ENCODE peak calls at places on chromosomes 16 and 17, in five cellular contexts. One of them, this sample, is unnamed.

GRCh38 chr16:22220076-22220453 is 14.0 kb downstream of the EEF2K start:
- DNase-seq in tibial nerve: no peak
- DNase-seq in ovary: peak; percentile 62
- DNase-seq in transverse colon: peak; percentile 48
- DNase-seq in stomach: no peak
- DNase-seq in this sample: peak; percentile 69

GRCh38 chr16:48720266-48720665 is 110.3 kb upstream of the N4BP1 start:
- DNase-seq in tibial nerve: no peak
- DNase-seq in ovary: no peak
- DNase-seq in transverse colon: no peak
- DNase-seq in stomach: no peak
- DNase-seq in this sample: no peak

GRCh38 chr17:70144260-70144846 is 25.0 kb upstream of the KCNJ2 start:
- DNase-seq in tibial nerve: no peak
- DNase-seq in ovary: no peak
- DNase-seq in transverse colon: no peak
- DNase-seq in stomach: no peak
- DNase-seq in this sample: no peak

GRCh38 chr17:63402808-63403207 is 43.3 kb downstream of the CYB561 start:
- DNase-seq in tibial nerve: no peak
- DNase-seq in ovary: no peak
- DNase-seq in transverse colon: no peak
- DNase-seq in stomach: no peak
- DNase-seq in this sample: no peak

GRCh38 chr16:15033309-15033707 is 22.6 kb downstream of the NTAN1 start:
- DNase-seq in tibial nerve: no peak
- DNase-seq in ovary: no peak
- DNase-seq in transverse colon: peak; percentile 5
- DNase-seq in stomach: no peak
- DNase-seq in this sample: no peak

GRCh38 chr17:44314869-44315661 is 6.7 kb downstream of the RUNDC3A start:
- DNase-seq in tibial nerve: no peak
- DNase-seq in ovary: no peak
- DNase-seq in transverse colon: peak; percentile 25
- DNase-seq in stomach: peak; percentile 40
- DNase-seq in this sample: no peak

GRCh38 chr16:68332411-68333121 is 21.7 kb downstream of the PRMT7 start:
- DNase-seq in tibial nerve: peak; percentile 47
- DNase-seq in ovary: no peak
- DNase-seq in transverse colon: peak; percentile 37
- DNase-seq in stomach: no peak
- DNase-seq in this sample: no peak

GRCh38 chr17:31499771-31500554 is 108.5 kb downstream of the RAB11FIP4 start:
- DNase-seq in tibial nerve: no peak
- DNase-seq in ovary: peak; percentile 62
- DNase-seq in transverse colon: peak; percentile 36
- DNase-seq in stomach: peak; percentile 70
- DNase-seq in this sample: no peak

GRCh38 chr16:13351222-13351621 is 449.8 kb downstream of the SHISA9 start:
- DNase-seq in tibial nerve: no peak
- DNase-seq in ovary: no peak
- DNase-seq in transverse colon: no peak
- DNase-seq in stomach: no peak
- DNase-seq in this sample: no peak

GRCh38 chr16:81831722-81832126 is 52.6 kb downstream of the PLCG2 start:
- DNase-seq in tibial nerve: peak; percentile 7
- DNase-seq in ovary: no peak
- DNase-seq in transverse colon: peak; percentile 79
- DNase-seq in stomach: peak; percentile 62
- DNase-seq in this sample: no peak

GRCh38 chr16:82699711-82700495 is 73.1 kb downstream of the CDH13 start:
- DNase-seq in tibial nerve: peak; percentile 21
- DNase-seq in ovary: no peak
- DNase-seq in transverse colon: no peak
- DNase-seq in stomach: no peak
- DNase-seq in this sample: no peak

DNA sequence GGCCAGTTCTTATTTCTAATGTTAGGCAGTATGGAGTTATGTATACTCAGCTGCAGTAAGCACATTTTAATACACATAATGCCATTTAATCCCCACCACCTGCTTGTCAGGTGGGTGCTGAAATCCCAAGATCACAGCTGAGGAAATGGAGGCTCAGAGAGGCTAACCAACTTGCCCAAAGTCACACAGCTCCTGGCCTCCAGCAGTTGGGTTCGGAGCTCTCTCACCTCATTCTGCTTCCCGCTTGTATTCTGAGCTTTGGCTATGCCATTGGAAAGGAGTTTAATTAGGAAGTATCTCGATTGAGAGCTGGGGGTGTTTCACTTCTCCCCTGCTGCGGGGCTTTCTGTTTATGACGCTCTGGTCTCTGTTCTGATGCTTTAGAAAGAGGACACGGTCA is 72.6 kb upstream of the CACNG5 start:
- DNase-seq in tibial nerve: no peak
- DNase-seq in ovary: no peak
- DNase-seq in transverse colon: no peak
- DNase-seq in stomach: no peak
- DNase-seq in this sample: no peak
- H3K36me3 ChIP-seq in tibial nerve: peaks cover 5% of the 10 kb centered on the region
- H3K36me3 ChIP-seq in ovary: no peaks in the 10 kb centered on the region
- H3K36me3 ChIP-seq in transverse colon: no peaks in the 10 kb centered on the region
- H3K36me3 ChIP-seq in stomach: peaks cover 7% of the 10 kb centered on the region
- H3K36me3 ChIP-seq in this sample: no peaks in the 10 kb centered on the region

GRCh38 chr16:88548985-88549384 is 21.2 kb upstream of the ZC3H18 start:
- DNase-seq in tibial nerve: no peak
- DNase-seq in ovary: no peak
- DNase-seq in transverse colon: no peak
- DNase-seq in stomach: no peak
- DNase-seq in this sample: no peak
- H3K27me3 ChIP-seq in tibial nerve: no peaks in the 10 kb centered on the region
- H3K27me3 ChIP-seq in ovary: no peaks in the 10 kb centered on the region
- H3K27me3 ChIP-seq in transverse colon: peaks cover 22% of the 10 kb centered on the region
- H3K27me3 ChIP-seq in stomach: peaks cover 7% of the 10 kb centered on the region
- H3K27me3 ChIP-seq in this sample: no peaks in the 10 kb centered on the region

GRCh38 chr17:47970725-47971511 is at the start of gene CDK5RAP3:
- DNase-seq in tibial nerve: peak; percentile 100
- DNase-seq in ovary: peak; percentile 100
- DNase-seq in transverse colon: peak; percentile 100
- DNase-seq in stomach: peak; percentile 100
- DNase-seq in this sample: peak; percentile 100
- TF ChIP-seq POLR2A in tibial nerve: peak; percentile 48
- TF ChIP-seq POLR2A in ovary: peak; percentile 64
- TF ChIP-seq POLR2A in transverse colon: peak; percentile 78
- TF ChIP-seq POLR2A in stomach: peak; percentile 78
- TF ChIP-seq POLR2A in this sample: peak; percentile 74

DNA sequence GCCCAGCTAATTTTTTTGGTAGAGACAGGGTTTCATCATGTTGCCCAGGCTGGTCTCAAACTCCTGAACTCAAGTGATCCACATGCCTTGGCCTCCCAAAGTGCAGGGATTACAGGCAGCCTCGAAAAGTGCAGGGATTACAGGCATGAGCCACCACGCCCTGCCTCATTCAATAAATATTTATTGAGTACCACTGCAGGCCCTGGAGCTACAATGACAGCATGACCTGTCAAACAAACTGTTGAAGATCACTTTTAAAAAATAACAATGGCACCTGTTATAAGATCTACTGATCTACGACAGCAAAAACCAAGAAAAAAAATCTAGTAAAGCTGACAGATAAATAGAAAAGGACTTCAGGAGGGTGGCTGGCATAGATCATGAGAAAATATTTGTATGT is 76.3 kb downstream of the CEP95 start:
- DNase-seq in tibial nerve: no peak
- DNase-seq in ovary: no peak
- DNase-seq in transverse colon: no peak
- DNase-seq in stomach: no peak
- DNase-seq in this sample: no peak
- H3K36me3 ChIP-seq in tibial nerve: peaks cover 47% of the 10 kb centered on the region
- H3K36me3 ChIP-seq in ovary: no peaks in the 10 kb centered on the region
- H3K36me3 ChIP-seq in transverse colon: peaks cover 23% of the 10 kb centered on the region
- H3K36me3 ChIP-seq in stomach: peaks cover 61% of the 10 kb centered on the region
- H3K36me3 ChIP-seq in this sample: peaks cover 66% of the 10 kb centered on the region

GRCh38 chr17:29007456-29008455 is 1.9 kb upstream of the SEZ6 start:
- DNase-seq in tibial nerve: no peak
- DNase-seq in ovary: no peak
- DNase-seq in transverse colon: no peak
- DNase-seq in stomach: no peak
- DNase-seq in this sample: no peak

GRCh38 chr17:29005936-29006438 is at the start of gene SEZ6:
- DNase-seq in tibial nerve: peak; percentile 38
- DNase-seq in ovary: peak; percentile 63
- DNase-seq in transverse colon: peak; percentile 37
- DNase-seq in stomach: peak; percentile 74
- DNase-seq in this sample: peak; percentile 54

GRCh38 chr17:29003289-29003688 is 2.5 kb downstream of the SEZ6 start:
- DNase-seq in tibial nerve: no peak
- DNase-seq in ovary: no peak
- DNase-seq in transverse colon: no peak
- DNase-seq in stomach: no peak
- DNase-seq in this sample: no peak

GRCh38 chr17:29004081-29004692 is 1.6 kb downstream of the SEZ6 start:
- DNase-seq in tibial nerve: no peak
- DNase-seq in ovary: no peak
- DNase-seq in transverse colon: no peak
- DNase-seq in stomach: no peak
- DNase-seq in this sample: no peak

DNA sequence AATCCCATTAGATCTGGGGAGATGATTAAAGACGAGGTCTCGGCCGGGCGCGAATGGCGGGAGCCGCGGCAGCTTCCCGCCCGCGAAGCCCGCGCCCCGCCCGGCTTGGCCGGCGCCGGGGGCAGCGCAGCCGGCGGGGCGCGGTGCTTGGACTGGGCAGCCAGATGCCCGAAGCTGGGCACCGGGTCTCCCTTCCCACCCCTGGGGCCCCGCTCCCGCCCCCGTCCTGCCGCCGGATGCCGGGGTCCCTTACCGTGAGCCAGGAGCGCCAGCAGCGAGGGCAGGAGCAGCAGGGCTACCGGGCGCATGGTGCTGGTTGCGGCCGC is 308 bp downstream of the SEZ6 start:
- DNase-seq in tibial nerve: no peak
- DNase-seq in ovary: no peak
- DNase-seq in transverse colon: no peak
- DNase-seq in stomach: no peak
- DNase-seq in this sample: no peak
- H3K27me3 ChIP-seq in tibial nerve: no peaks in the 10 kb centered on the region
- H3K27me3 ChIP-seq in ovary: no peaks in the 10 kb centered on the region
- H3K27me3 ChIP-seq in transverse colon: peaks cover 73% of the 10 kb centered on the region
- H3K27me3 ChIP-seq in stomach: peaks cover 54% of the 10 kb centered on the region
- H3K27me3 ChIP-seq in this sample: no peaks in the 10 kb centered on the region

DNA sequence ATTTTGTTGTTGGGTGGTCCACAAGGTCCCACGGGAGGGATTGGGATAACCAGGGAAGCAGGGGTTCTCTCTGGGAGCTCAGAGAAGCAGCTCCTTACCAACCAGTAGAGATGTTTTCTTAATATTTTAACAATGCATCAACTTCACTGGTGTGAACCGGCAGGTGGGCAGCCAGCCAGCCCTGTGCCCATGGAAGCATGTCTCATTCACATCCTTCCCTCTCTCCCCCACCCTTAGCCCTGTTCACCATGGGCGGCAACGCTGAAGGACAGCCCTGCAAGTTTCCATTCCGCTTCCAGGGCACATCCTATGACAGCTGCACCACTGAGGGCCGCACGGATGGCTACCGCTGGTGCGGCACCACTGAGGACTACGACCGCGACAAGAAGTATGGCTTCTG is 9.3 kb downstream of the MMP2 start:
- DNase-seq in tibial nerve: no peak
- DNase-seq in ovary: no peak
- DNase-seq in transverse colon: no peak
- DNase-seq in stomach: no peak
- DNase-seq in this sample: peak; percentile 28
- TF ChIP-seq POLR2A in tibial nerve: no peak
- TF ChIP-seq POLR2A in ovary: no peak
- TF ChIP-seq POLR2A in transverse colon: no peak
- TF ChIP-seq POLR2A in stomach: no peak
- TF ChIP-seq POLR2A in this sample: no peak

GRCh38 chr17:41974031-41974430 is 7.4 kb downstream of the CNP start:
- DNase-seq in tibial nerve: no peak
- DNase-seq in ovary: no peak
- DNase-seq in transverse colon: no peak
- DNase-seq in stomach: no peak
- DNase-seq in this sample: no peak

GRCh38 chr17:41973457-41973856 is 6.9 kb downstream of the CNP start:
- DNase-seq in tibial nerve: no peak
- DNase-seq in ovary: peak; percentile 72
- DNase-seq in transverse colon: no peak
- DNase-seq in stomach: no peak
- DNase-seq in this sample: no peak

GRCh38 chr17:41974658-41975057 is 8.1 kb downstream of the CNP start:
- DNase-seq in tibial nerve: no peak
- DNase-seq in ovary: no peak
- DNase-seq in transverse colon: no peak
- DNase-seq in stomach: no peak
- DNase-seq in this sample: no peak

GRCh38 chr17:41976142-41976768 is 9.7 kb downstream of the CNP start:
- DNase-seq in tibial nerve: no peak
- DNase-seq in ovary: peak; percentile 67
- DNase-seq in transverse colon: no peak
- DNase-seq in stomach: no peak
- DNase-seq in this sample: no peak

DNA sequence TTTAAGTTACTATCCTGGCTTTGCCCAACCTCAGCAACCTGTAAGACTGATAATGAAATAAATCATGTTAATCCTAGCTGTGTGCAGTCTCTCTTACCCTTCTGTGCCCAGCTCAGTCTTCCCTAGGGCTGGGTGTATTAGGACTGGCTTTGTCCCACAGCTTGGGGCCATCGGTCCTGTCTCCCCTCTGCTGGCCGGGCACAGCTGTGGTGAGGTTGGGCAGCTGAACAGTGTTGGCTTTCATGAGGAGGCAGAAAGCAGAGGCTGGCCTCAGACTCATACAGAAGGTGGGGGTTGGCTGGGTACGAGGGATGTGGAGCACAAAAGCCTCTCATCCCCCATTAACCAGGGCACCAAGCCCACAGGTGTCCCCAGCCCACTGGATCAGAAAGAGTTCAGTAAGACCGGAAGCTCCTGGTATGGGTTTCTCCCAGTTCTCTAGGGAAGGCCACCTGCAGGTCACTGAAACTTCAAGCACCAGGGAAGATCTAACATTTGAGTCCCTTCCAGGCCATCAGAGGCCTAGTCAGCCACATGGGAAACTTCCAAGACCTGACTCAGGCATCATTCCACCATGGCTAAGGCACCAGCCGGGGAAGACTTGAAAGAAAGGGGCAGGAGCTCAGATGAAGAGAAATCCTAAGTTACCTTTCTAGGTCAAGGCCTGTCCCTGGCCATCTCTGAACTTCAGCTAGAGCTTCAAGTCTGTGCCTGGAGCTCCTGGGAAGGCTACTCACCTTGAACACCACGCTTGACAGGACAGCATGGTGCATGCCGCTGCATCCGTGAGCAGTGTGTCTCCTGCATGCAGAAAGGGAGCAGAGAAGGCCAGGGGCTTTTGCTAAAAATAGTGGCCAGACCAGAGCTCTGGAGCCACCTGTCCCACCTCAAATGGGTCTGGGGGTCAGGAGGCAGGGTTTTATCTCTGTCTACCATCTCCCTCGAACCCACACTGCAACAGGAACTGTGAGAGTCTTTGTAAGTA is 8.8 kb downstream of the CNP start:
- DNase-seq in tibial nerve: no peak
- DNase-seq in ovary: no peak
- DNase-seq in transverse colon: no peak
- DNase-seq in stomach: no peak
- DNase-seq in this sample: no peak
- H3K36me3 ChIP-seq in tibial nerve: peaks cover 100% of the 10 kb centered on the region
- H3K36me3 ChIP-seq in ovary: no peaks in the 10 kb centered on the region
- H3K36me3 ChIP-seq in transverse colon: peaks cover 50% of the 10 kb centered on the region
- H3K36me3 ChIP-seq in stomach: peaks cover 99% of the 10 kb centered on the region
- H3K36me3 ChIP-seq in this sample: peaks cover 90% of the 10 kb centered on the region